ENCODE peak calls at places on chromosomes 1 and 21, in six cellular contexts. One of them, this sample, is unnamed.

GRCh38 chr1:48524892-48525467 is 53.0 kb upstream of the SPATA6 start:
- DNase-seq in CD4-positive, alpha-beta T cell: no peak
- DNase-seq in Caki2: no peak
- DNase-seq in GM13976: no peak
- DNase-seq in heart left ventricle: no peak
- DNase-seq in stimulated activated CD4-positive, alpha-beta T cell treated with anti-CD3 and anti-CD28 coated beads, Interleukin-15, amount 100 ng/mL, for 48 hours: no peak
- DNase-seq in this sample: no peak

GRCh38 chr1:25549273-25550154 is 6.1 kb downstream of the LDLRAP1 start:
- DNase-seq in GM13976: peak; percentile 91
- DNase-seq in stimulated activated CD4-positive, alpha-beta T cell treated with anti-CD3 and anti-CD28 coated beads, Interleukin-15, amount 100 ng/mL, for 48 hours: peak; percentile 65
- DNase-seq in CD4-positive, alpha-beta T cell: peak; percentile 75
- DNase-seq in heart left ventricle: peak; percentile 60
- DNase-seq in Caki2: peak; percentile 92
- DNase-seq in this sample: peak; percentile 61

GRCh38 chr1:4225091-4225490 is 325.0 kb upstream of the C1orf174 start:
- DNase-seq in GM13976: no peak
- DNase-seq in stimulated activated CD4-positive, alpha-beta T cell treated with anti-CD3 and anti-CD28 coated beads, Interleukin-15, amount 100 ng/mL, for 48 hours: no peak
- DNase-seq in Caki2: no peak
- DNase-seq in CD4-positive, alpha-beta T cell: no peak
- DNase-seq in heart left ventricle: no peak
- DNase-seq in this sample: no peak

GRCh38 chr1:51327386-51327785 is 3.0 kb downstream of the TTC39A start:
- DNase-seq in CD4-positive, alpha-beta T cell: no peak
- DNase-seq in GM13976: no peak
- DNase-seq in heart left ventricle: no peak
- DNase-seq in Caki2: no peak
- DNase-seq in stimulated activated CD4-positive, alpha-beta T cell treated with anti-CD3 and anti-CD28 coated beads, Interleukin-15, amount 100 ng/mL, for 48 hours: no peak
- DNase-seq in this sample: no peak

GRCh38 chr1:44985747-44986359 is 542 bp downstream of the EIF2B3 start:
- DNase-seq in GM13976: no peak
- DNase-seq in CD4-positive, alpha-beta T cell: no peak
- DNase-seq in stimulated activated CD4-positive, alpha-beta T cell treated with anti-CD3 and anti-CD28 coated beads, Interleukin-15, amount 100 ng/mL, for 48 hours: no peak
- DNase-seq in Caki2: no peak
- DNase-seq in heart left ventricle: no peak
- DNase-seq in this sample: no peak

GRCh38 chr1:221979461-221980032 is 237.7 kb upstream of the DUSP10 start:
- DNase-seq in heart left ventricle: no peak
- DNase-seq in GM13976: no peak
- DNase-seq in stimulated activated CD4-positive, alpha-beta T cell treated with anti-CD3 and anti-CD28 coated beads, Interleukin-15, amount 100 ng/mL, for 48 hours: no peak
- DNase-seq in Caki2: no peak
- DNase-seq in CD4-positive, alpha-beta T cell: no peak
- DNase-seq in this sample: no peak

GRCh38 chr1:68174173-68175113 is 57.9 kb downstream of the WLS start:
- DNase-seq in Caki2: peak; percentile 42
- DNase-seq in heart left ventricle: peak; percentile 46
- DNase-seq in GM13976: no peak
- DNase-seq in stimulated activated CD4-positive, alpha-beta T cell treated with anti-CD3 and anti-CD28 coated beads, Interleukin-15, amount 100 ng/mL, for 48 hours: no peak
- DNase-seq in CD4-positive, alpha-beta T cell: no peak
- DNase-seq in this sample: no peak

GRCh38 chr1:85550784-85551516 is 29.6 kb upstream of the CCN1 start:
- DNase-seq in stimulated activated CD4-positive, alpha-beta T cell treated with anti-CD3 and anti-CD28 coated beads, Interleukin-15, amount 100 ng/mL, for 48 hours: no peak
- DNase-seq in heart left ventricle: no peak
- DNase-seq in CD4-positive, alpha-beta T cell: no peak
- DNase-seq in Caki2: no peak
- DNase-seq in GM13976: no peak
- DNase-seq in this sample: no peak

GRCh38 chr1:245019904-245020486 is 134.8 kb upstream of the KIF26B start:
- DNase-seq in stimulated activated CD4-positive, alpha-beta T cell treated with anti-CD3 and anti-CD28 coated beads, Interleukin-15, amount 100 ng/mL, for 48 hours: no peak
- DNase-seq in Caki2: no peak
- DNase-seq in heart left ventricle: no peak
- DNase-seq in CD4-positive, alpha-beta T cell: no peak
- DNase-seq in GM13976: no peak
- DNase-seq in this sample: no peak

GRCh38 chr1:201319631-201320030 is 36.3 kb downstream of the PKP1 start:
- DNase-seq in stimulated activated CD4-positive, alpha-beta T cell treated with anti-CD3 and anti-CD28 coated beads, Interleukin-15, amount 100 ng/mL, for 48 hours: no peak
- DNase-seq in Caki2: no peak
- DNase-seq in CD4-positive, alpha-beta T cell: no peak
- DNase-seq in heart left ventricle: no peak
- DNase-seq in GM13976: no peak
- DNase-seq in this sample: no peak

GRCh38 chr1:108734176-108734865 is 12.2 kb upstream of the STXBP3 start:
- DNase-seq in Caki2: no peak
- DNase-seq in CD4-positive, alpha-beta T cell: no peak
- DNase-seq in heart left ventricle: no peak
- DNase-seq in stimulated activated CD4-positive, alpha-beta T cell treated with anti-CD3 and anti-CD28 coated beads, Interleukin-15, amount 100 ng/mL, for 48 hours: no peak
- DNase-seq in GM13976: peak; percentile 2
- DNase-seq in this sample: no peak

GRCh38 chr1:185520188-185520935 is 203.3 kb upstream of the IVNS1ABP start:
- DNase-seq in CD4-positive, alpha-beta T cell: no peak
- DNase-seq in Caki2: peak; percentile 45
- DNase-seq in stimulated activated CD4-positive, alpha-beta T cell treated with anti-CD3 and anti-CD28 coated beads, Interleukin-15, amount 100 ng/mL, for 48 hours: no peak
- DNase-seq in heart left ventricle: no peak
- DNase-seq in GM13976: no peak
- DNase-seq in this sample: no peak

GRCh38 chr1:214076004-214076320 is 88.2 kb downstream of the PROX1 start:
- DNase-seq in Caki2: no peak
- DNase-seq in GM13976: no peak
- DNase-seq in stimulated activated CD4-positive, alpha-beta T cell treated with anti-CD3 and anti-CD28 coated beads, Interleukin-15, amount 100 ng/mL, for 48 hours: no peak
- DNase-seq in CD4-positive, alpha-beta T cell: no peak
- DNase-seq in heart left ventricle: no peak
- DNase-seq in this sample: no peak

GRCh38 chr21:34934350-34934749 is 114.8 kb downstream of the RUNX1 start:
- DNase-seq in heart left ventricle: no peak
- DNase-seq in Caki2: no peak
- DNase-seq in GM13976: no peak
- DNase-seq in stimulated activated CD4-positive, alpha-beta T cell treated with anti-CD3 and anti-CD28 coated beads, Interleukin-15, amount 100 ng/mL, for 48 hours: no peak
- DNase-seq in CD4-positive, alpha-beta T cell: no peak
- DNase-seq in this sample: no peak

GRCh38 chr1:82927753-82928152 is 1071.2 kb downstream of the TTLL7 start:
- DNase-seq in stimulated activated CD4-positive, alpha-beta T cell treated with anti-CD3 and anti-CD28 coated beads, Interleukin-15, amount 100 ng/mL, for 48 hours: no peak
- DNase-seq in GM13976: no peak
- DNase-seq in Caki2: no peak
- DNase-seq in heart left ventricle: no peak
- DNase-seq in CD4-positive, alpha-beta T cell: no peak
- DNase-seq in this sample: no peak

GRCh38 chr1:152444045-152444444 is 30.0 kb upstream of the CRNN start:
- DNase-seq in stimulated activated CD4-positive, alpha-beta T cell treated with anti-CD3 and anti-CD28 coated beads, Interleukin-15, amount 100 ng/mL, for 48 hours: no peak
- DNase-seq in GM13976: no peak
- DNase-seq in CD4-positive, alpha-beta T cell: no peak
- DNase-seq in heart left ventricle: peak; percentile 30
- DNase-seq in Caki2: no peak
- DNase-seq in this sample: no peak

GRCh38 chr21:42545745-42546144 is 32.1 kb downstream of the SLC37A1 start:
- DNase-seq in heart left ventricle: no peak
- DNase-seq in stimulated activated CD4-positive, alpha-beta T cell treated with anti-CD3 and anti-CD28 coated beads, Interleukin-15, amount 100 ng/mL, for 48 hours: no peak
- DNase-seq in CD4-positive, alpha-beta T cell: no peak
- DNase-seq in GM13976: no peak
- DNase-seq in Caki2: no peak
- DNase-seq in this sample: no peak

GRCh38 chr1:41851589-41851988 is 67.1 kb downstream of the HIVEP3 start:
- DNase-seq in stimulated activated CD4-positive, alpha-beta T cell treated with anti-CD3 and anti-CD28 coated beads, Interleukin-15, amount 100 ng/mL, for 48 hours: no peak
- DNase-seq in GM13976: no peak
- DNase-seq in Caki2: peak; percentile 35
- DNase-seq in heart left ventricle: no peak
- DNase-seq in CD4-positive, alpha-beta T cell: no peak
- DNase-seq in this sample: no peak

GRCh38 chr1:2380816-2381591 is 10.3 kb downstream of the MORN1 start:
- DNase-seq in Caki2: no peak
- DNase-seq in CD4-positive, alpha-beta T cell: no peak
- DNase-seq in GM13976: no peak
- DNase-seq in heart left ventricle: no peak
- DNase-seq in stimulated activated CD4-positive, alpha-beta T cell treated with anti-CD3 and anti-CD28 coated beads, Interleukin-15, amount 100 ng/mL, for 48 hours: no peak
- DNase-seq in this sample: no peak

GRCh38 chr1:64563958-64564565 is 94.1 kb downstream of the CACHD1 start:
- DNase-seq in CD4-positive, alpha-beta T cell: no peak
- DNase-seq in GM13976: no peak
- DNase-seq in heart left ventricle: no peak
- DNase-seq in stimulated activated CD4-positive, alpha-beta T cell treated with anti-CD3 and anti-CD28 coated beads, Interleukin-15, amount 100 ng/mL, for 48 hours: no peak
- DNase-seq in Caki2: no peak
- DNase-seq in this sample: no peak

GRCh38 chr1:226640737-226641136 is 92.2 kb downstream of the STUM start:
- DNase-seq in CD4-positive, alpha-beta T cell: no peak
- DNase-seq in heart left ventricle: no peak
- DNase-seq in GM13976: no peak
- DNase-seq in stimulated activated CD4-positive, alpha-beta T cell treated with anti-CD3 and anti-CD28 coated beads, Interleukin-15, amount 100 ng/mL, for 48 hours: no peak
- DNase-seq in Caki2: no peak
- DNase-seq in this sample: no peak

GRCh38 chr1:224378855-224379631 is 22.4 kb downstream of the CNIH4 start:
- DNase-seq in Caki2: no peak
- DNase-seq in stimulated activated CD4-positive, alpha-beta T cell treated with anti-CD3 and anti-CD28 coated beads, Interleukin-15, amount 100 ng/mL, for 48 hours: no peak
- DNase-seq in GM13976: peak; percentile 30
- DNase-seq in CD4-positive, alpha-beta T cell: no peak
- DNase-seq in heart left ventricle: no peak
- DNase-seq in this sample: no peak

GRCh38 chr1:36383240-36383639 is 2.5 kb downstream of the STK40 start:
- DNase-seq in CD4-positive, alpha-beta T cell: no peak
- DNase-seq in GM13976: no peak
- DNase-seq in stimulated activated CD4-positive, alpha-beta T cell treated with anti-CD3 and anti-CD28 coated beads, Interleukin-15, amount 100 ng/mL, for 48 hours: no peak
- DNase-seq in heart left ventricle: no peak
- DNase-seq in Caki2: no peak
- DNase-seq in this sample: no peak

GRCh38 chr1:35959304-35959703 is 28.4 kb downstream of the AGO3 start:
- DNase-seq in CD4-positive, alpha-beta T cell: no peak
- DNase-seq in heart left ventricle: no peak
- DNase-seq in stimulated activated CD4-positive, alpha-beta T cell treated with anti-CD3 and anti-CD28 coated beads, Interleukin-15, amount 100 ng/mL, for 48 hours: no peak
- DNase-seq in GM13976: no peak
- DNase-seq in Caki2: no peak
- DNase-seq in this sample: no peak

GRCh38 chr1:191831572-191831971 is 326.7 kb upstream of the RGS18 start:
- DNase-seq in Caki2: peak; percentile 11
- DNase-seq in stimulated activated CD4-positive, alpha-beta T cell treated with anti-CD3 and anti-CD28 coated beads, Interleukin-15, amount 100 ng/mL, for 48 hours: no peak
- DNase-seq in heart left ventricle: no peak
- DNase-seq in CD4-positive, alpha-beta T cell: no peak
- DNase-seq in GM13976: no peak
- DNase-seq in this sample: no peak

GRCh38 chr1:241717975-241718374 is 65.9 kb downstream of the WDR64 start:
- DNase-seq in CD4-positive, alpha-beta T cell: no peak
- DNase-seq in GM13976: no peak
- DNase-seq in stimulated activated CD4-positive, alpha-beta T cell treated with anti-CD3 and anti-CD28 coated beads, Interleukin-15, amount 100 ng/mL, for 48 hours: no peak
- DNase-seq in heart left ventricle: no peak
- DNase-seq in Caki2: no peak
- DNase-seq in this sample: no peak

GRCh38 chr1:78005755-78006154 is 1.0 kb downstream of the DNAJB4 start:
- DNase-seq in GM13976: no peak
- DNase-seq in CD4-positive, alpha-beta T cell: no peak
- DNase-seq in stimulated activated CD4-positive, alpha-beta T cell treated with anti-CD3 and anti-CD28 coated beads, Interleukin-15, amount 100 ng/mL, for 48 hours: no peak
- DNase-seq in heart left ventricle: peak; percentile 32
- DNase-seq in Caki2: peak; percentile 55
- DNase-seq in this sample: no peak

GRCh38 chr1:108082006-108082405 is 117.0 kb upstream of the VAV3 start:
- DNase-seq in stimulated activated CD4-positive, alpha-beta T cell treated with anti-CD3 and anti-CD28 coated beads, Interleukin-15, amount 100 ng/mL, for 48 hours: no peak
- DNase-seq in CD4-positive, alpha-beta T cell: no peak
- DNase-seq in heart left ventricle: no peak
- DNase-seq in GM13976: no peak
- DNase-seq in Caki2: no peak
- DNase-seq in this sample: no peak

GRCh38 chr1:198651685-198652400 is 13.0 kb downstream of the PTPRC start:
- DNase-seq in GM13976: no peak
- DNase-seq in stimulated activated CD4-positive, alpha-beta T cell treated with anti-CD3 and anti-CD28 coated beads, Interleukin-15, amount 100 ng/mL, for 48 hours: no peak
- DNase-seq in heart left ventricle: no peak
- DNase-seq in Caki2: no peak
- DNase-seq in CD4-positive, alpha-beta T cell: no peak
- DNase-seq in this sample: no peak

GRCh38 chr1:21902378-21903012 is 34.6 kb downstream of the HSPG2 start:
- DNase-seq in Caki2: no peak
- DNase-seq in CD4-positive, alpha-beta T cell: no peak
- DNase-seq in GM13976: no peak
- DNase-seq in heart left ventricle: no peak
- DNase-seq in stimulated activated CD4-positive, alpha-beta T cell treated with anti-CD3 and anti-CD28 coated beads, Interleukin-15, amount 100 ng/mL, for 48 hours: no peak
- DNase-seq in this sample: no peak

GRCh38 chr1:41547781-41548560 is 63.5 kb upstream of the EDN2 start:
- DNase-seq in heart left ventricle: no peak
- DNase-seq in stimulated activated CD4-positive, alpha-beta T cell treated with anti-CD3 and anti-CD28 coated beads, Interleukin-15, amount 100 ng/mL, for 48 hours: no peak
- DNase-seq in CD4-positive, alpha-beta T cell: no peak
- DNase-seq in GM13976: no peak
- DNase-seq in Caki2: no peak
- DNase-seq in this sample: no peak

GRCh38 chr1:111833334-111833733 is 77.6 kb downstream of the DDX20 start:
- DNase-seq in heart left ventricle: no peak
- DNase-seq in stimulated activated CD4-positive, alpha-beta T cell treated with anti-CD3 and anti-CD28 coated beads, Interleukin-15, amount 100 ng/mL, for 48 hours: no peak
- DNase-seq in GM13976: no peak
- DNase-seq in CD4-positive, alpha-beta T cell: no peak
- DNase-seq in Caki2: no peak
- DNase-seq in this sample: no peak

GRCh38 chr1:61053712-61054608 is 28.4 kb upstream of the NFIA start:
- DNase-seq in Caki2: no peak
- DNase-seq in GM13976: no peak
- DNase-seq in CD4-positive, alpha-beta T cell: no peak
- DNase-seq in stimulated activated CD4-positive, alpha-beta T cell treated with anti-CD3 and anti-CD28 coated beads, Interleukin-15, amount 100 ng/mL, for 48 hours: no peak
- DNase-seq in heart left ventricle: peak; percentile 73
- DNase-seq in this sample: no peak

GRCh38 chr1:184785529-184785928 is 30.9 kb upstream of the EDEM3 start:
- DNase-seq in Caki2: no peak
- DNase-seq in GM13976: no peak
- DNase-seq in stimulated activated CD4-positive, alpha-beta T cell treated with anti-CD3 and anti-CD28 coated beads, Interleukin-15, amount 100 ng/mL, for 48 hours: no peak
- DNase-seq in heart left ventricle: no peak
- DNase-seq in CD4-positive, alpha-beta T cell: no peak
- DNase-seq in this sample: no peak

GRCh38 chr1:12052008-12052573 is 11.0 kb upstream of the TNFRSF8 start:
- DNase-seq in Caki2: peak; percentile 69
- DNase-seq in stimulated activated CD4-positive, alpha-beta T cell treated with anti-CD3 and anti-CD28 coated beads, Interleukin-15, amount 100 ng/mL, for 48 hours: no peak
- DNase-seq in GM13976: peak; percentile 86
- DNase-seq in CD4-positive, alpha-beta T cell: no peak
- DNase-seq in heart left ventricle: peak; percentile 66
- DNase-seq in this sample: no peak